ENCODE peak calls at places on chromosomes 11 and 22, in nine cellular contexts. C is A673; B is cardiac muscle cell; R is A549; K is HFF-Myc; Y is activated CD8-positive, alpha-beta T cell treated with anti-CD3 and anti-CD28 coated beads for 36 hours; P is stomach; Q is breast epithelium; Z is fibroblast of mammary gland. O is an unnamed sample.

GRCh38 chr11:92455221-92455790 is 230.7 kb downstream of the FAT3 start:
- DNase-seq in C (no peak), B (no peak), R (no peak), K (no peak), Y (no peak), P (no peak), Q (no peak), Z (no peak), O (no peak)

GRCh38 chr11:133202816-133203215 is 329.5 kb downstream of the OPCML start:
- DNase-seq in C (no peak), B (no peak), R (no peak), K (no peak), Y (no peak), P (no peak), Q (no peak), Z (no peak), O (no peak)

GRCh38 chr22:38295339-38295738 is 21.9 kb downstream of the CSNK1E start:
- DNase-seq in C (no peak), B (no peak), R (no peak), K (no peak), Y (no peak), P (no peak), Q (no peak), Z (no peak), O (no peak)

GRCh38 chr11:12139144-12139881 is 28.9 kb downstream of the MICAL2 start:
- DNase-seq in C (no peak), B (peak), R (no peak), K (no peak), Y (no peak), P (no peak), Q (no peak), Z (peak), O (no peak)

GRCh38 chr22:37021710-37022482 is 2.4 kb downstream of the MPST start:
- DNase-seq in C (peak), B (peak), R (peak), K (no peak), Y (peak), P (peak), Q (no peak), Z (peak), O (peak)

GRCh38 chr11:92789761-92790160 is 179.7 kb upstream of the MTNR1B start:
- DNase-seq in C (no peak), B (no peak), R (no peak), K (no peak), Y (no peak), P (no peak), Q (no peak), Z (no peak), O (no peak)

GRCh38 chr11:132999031-132999430 is 533.3 kb downstream of the OPCML start:
- DNase-seq in C (peak), B (no peak), R (no peak), K (no peak), Y (no peak), P (no peak), Q (no peak), Z (no peak), O (no peak)

GRCh38 chr11:19276859-19277808 is 36.4 kb upstream of the E2F8 start:
- DNase-seq in C (no peak), B (peak), R (peak), K (no peak), Y (no peak), P (peak), Q (no peak), Z (peak), O (no peak)

GRCh38 chr11:44568706-44569473 is 3.4 kb downstream of the CD82 start:
- DNase-seq in C (peak), B (peak), R (peak), K (peak), Y (peak), P (peak), Q (peak), Z (peak), O (peak)

GRCh38 chr11:1293619-1294015 is 15.8 kb downstream of the TOLLIP start:
- DNase-seq in C (no peak), B (no peak), R (peak), K (no peak), Y (peak), P (peak), Q (no peak), Z (no peak), O (no peak)

GRCh38 chr11:94926698-94927237 is 46.6 kb downstream of the CWC15 start:
- DNase-seq in C (peak), B (peak), R (peak), K (peak), Y (no peak), P (peak), Q (peak), Z (peak), O (no peak)

GRCh38 chr11:69703711-69704507 is at the start of gene FGF19:
- DNase-seq in C (no peak), B (no peak), R (no peak), K (no peak), Y (peak), P (no peak), Q (no peak), Z (no peak), O (no peak)

GRCh38 chr11:110446594-110446993 is 16.8 kb downstream of the FDX1 start:
- DNase-seq in C (no peak), B (no peak), R (no peak), K (no peak), Y (no peak), P (no peak), Q (no peak), Z (no peak), O (no peak)

GRCh38 chr11:6850526-6850925 is 5.0 kb downstream of the OR10A5 start:
- DNase-seq in C (no peak), B (no peak), R (no peak), K (no peak), Y (no peak), P (no peak), Q (no peak), Z (no peak), O (no peak)

GRCh38 chr11:86938900-86939880 is 16.0 kb downstream of the FZD4 start:
- DNase-seq in C (peak), B (peak), R (peak), K (no peak), Y (no peak), P (no peak), Q (no peak), Z (peak), O (no peak)

GRCh38 chr11:102139081-102139498 is 28.8 kb downstream of the YAP1 start:
- DNase-seq in C (peak), B (peak), R (no peak), K (no peak), Y (no peak), P (no peak), Q (no peak), Z (peak), O (no peak)

GRCh38 chr11:8702598-8702915 is 20.0 kb downstream of the RPL27A start:
- DNase-seq in C (no peak), B (no peak), R (no peak), K (no peak), Y (no peak), P (no peak), Q (no peak), Z (no peak), O (no peak)

GRCh38 chr22:30444632-30445437 is 19.3 kb downstream of the MTFP1 start:
- DNase-seq in C (peak), B (peak), R (peak), K (no peak), Y (peak), P (peak), Q (no peak), Z (peak), O (peak)

GRCh38 chr22:27927608-27928007 is 8.6 kb upstream of the PITPNB start:
- DNase-seq in C (no peak), B (no peak), R (no peak), K (no peak), Y (no peak), P (no peak), Q (no peak), Z (no peak), O (no peak)

GRCh38 chr22:39236321-39237275 is 8.2 kb downstream of the PDGFB start:
- DNase-seq in C (no peak), B (peak), R (no peak), K (no peak), Y (peak), P (peak), Q (no peak), Z (no peak), O (peak)

GRCh38 chr11:115408036-115408911 is 95.9 kb downstream of the CADM1 start:
- DNase-seq in C (no peak), B (no peak), R (no peak), K (no peak), Y (no peak), P (no peak), Q (no peak), Z (no peak), O (no peak)

GRCh38 chr22:46857142-46857825 is 94.8 kb downstream of the TBC1D22A start:
- DNase-seq in C (no peak), B (no peak), R (no peak), K (no peak), Y (no peak), P (no peak), Q (no peak), Z (no peak), O (no peak)

GRCh38 chr11:46680815-46681214 is 19.6 kb downstream of the ARHGAP1 start:
- DNase-seq in C (no peak), B (no peak), R (no peak), K (no peak), Y (no peak), P (no peak), Q (no peak), Z (no peak), O (no peak)

GRCh38 chr11:116895053-116895757 is 57.8 kb upstream of the APOA1 start:
- DNase-seq in C (no peak), B (peak), R (peak), K (no peak), Y (peak), P (no peak), Q (no peak), Z (no peak), O (no peak)

GRCh38 chr11:1529774-1530173 is 42.3 kb downstream of the DUSP8 start:
- DNase-seq in C (no peak), B (no peak), R (no peak), K (no peak), Y (no peak), P (no peak), Q (no peak), Z (no peak), O (no peak)

GRCh38 chr22:36405221-36405631 is 17.5 kb upstream of the MYH9 start:
- DNase-seq in C (no peak), B (no peak), R (no peak), K (no peak), Y (peak), P (no peak), Q (no peak), Z (no peak), O (peak)

GRCh38 chr11:47617417-47617809 is 23.2 kb upstream of the C1QTNF4 start:
- DNase-seq in C (no peak), B (peak), R (no peak), K (no peak), Y (no peak), P (no peak), Q (no peak), Z (peak), O (no peak)

GRCh38 chr11:125980421-125980820 is 34.6 kb downstream of the VSIG10L2 start:
- DNase-seq in C (peak), B (no peak), R (no peak), K (no peak), Y (no peak), P (no peak), Q (no peak), Z (no peak), O (peak)
- TF ChIP-seq CTCF in C (no peak), B (no peak), R (no peak), K (no peak), Y (no peak), P (no peak), Q (no peak), Z (no peak), O (no peak)

GRCh38 chr22:22030493-22031182 is 48.1 kb upstream of the TOP3B start:
- DNase-seq in C (no peak), B (peak), R (peak), K (no peak), Y (peak), P (no peak), Q (no peak), Z (no peak), O (no peak)
- TF ChIP-seq CTCF in C (peak), B (peak), R (no peak), K (no peak), Y (no peak), P (no peak), Q (no peak), Z (peak), O (peak)

GRCh38 chr11:35802221-35802620 is 139.6 kb downstream of the TRIM44 start:
- DNase-seq in C (no peak), B (no peak), R (no peak), K (no peak), Y (no peak), P (no peak), Q (no peak), Z (no peak), O (no peak)

GRCh38 chr11:35798423-35798822 is 135.8 kb downstream of the TRIM44 start:
- DNase-seq in C (no peak), B (no peak), R (no peak), K (no peak), Y (no peak), P (no peak), Q (no peak), Z (peak), O (no peak)

GRCh38 chr11:35798983-35799382 is 136.4 kb downstream of the TRIM44 start:
- DNase-seq in C (no peak), B (no peak), R (no peak), K (no peak), Y (no peak), P (no peak), Q (no peak), Z (no peak), O (no peak)

GRCh38 chr11:35800970-35801953 is 138.7 kb downstream of the TRIM44 start:
- DNase-seq in C (no peak), B (no peak), R (no peak), K (no peak), Y (no peak), P (no peak), Q (no peak), Z (no peak), O (no peak)

DNA sequence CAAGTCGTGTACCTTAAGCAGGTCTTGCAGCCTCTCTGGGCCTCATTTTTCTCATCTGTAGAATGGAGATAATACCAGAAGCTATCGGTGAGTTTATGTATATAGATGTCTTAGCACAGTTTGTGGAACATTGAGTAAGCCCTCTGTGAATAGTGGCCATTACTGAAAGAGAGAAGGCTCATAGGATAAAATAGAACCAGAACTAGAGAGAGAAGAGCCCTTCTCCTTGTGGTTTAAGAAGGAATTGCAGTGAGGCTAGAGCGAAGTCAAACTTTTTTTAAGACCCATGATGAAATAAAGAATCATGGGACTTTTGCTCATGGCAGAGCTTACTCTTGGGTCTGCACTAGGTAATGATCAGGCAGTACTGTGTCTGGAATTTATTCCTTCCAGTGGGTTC is 137.1 kb downstream of the TRIM44 start:
- DNase-seq in C (no peak), B (no peak), R (no peak), K (no peak), Y (no peak), P (no peak), Q (no peak), Z (no peak), O (no peak)
- TF ChIP-seq CTCF in C (peak), B (peak), R (no peak), K (no peak), Y (peak), P (no peak), Q (no peak), Z (peak), O (peak)

GRCh38 chr22:20551805-20552449 is 44.5 kb downstream of the MED15 start:
- DNase-seq in C (peak), B (peak), R (no peak), K (no peak), Y (peak), P (no peak), Q (no peak), Z (no peak), O (no peak)
- TF ChIP-seq CTCF in C (peak), B (no peak), R (no peak), K (peak), Y (peak), P (no peak), Q (peak), Z (peak), O (no peak)

GRCh38 chr11:14264966-14265365 is 94.0 kb downstream of the RRAS2 start:
- DNase-seq in C (no peak), B (no peak), R (no peak), K (no peak), Y (no peak), P (no peak), Q (no peak), Z (no peak), O (no peak)
- TF ChIP-seq CTCF in C (no peak), B (no peak), R (no peak), K (no peak), Y (no peak), P (no peak), Q (no peak), Z (no peak), O (no peak)

DNA sequence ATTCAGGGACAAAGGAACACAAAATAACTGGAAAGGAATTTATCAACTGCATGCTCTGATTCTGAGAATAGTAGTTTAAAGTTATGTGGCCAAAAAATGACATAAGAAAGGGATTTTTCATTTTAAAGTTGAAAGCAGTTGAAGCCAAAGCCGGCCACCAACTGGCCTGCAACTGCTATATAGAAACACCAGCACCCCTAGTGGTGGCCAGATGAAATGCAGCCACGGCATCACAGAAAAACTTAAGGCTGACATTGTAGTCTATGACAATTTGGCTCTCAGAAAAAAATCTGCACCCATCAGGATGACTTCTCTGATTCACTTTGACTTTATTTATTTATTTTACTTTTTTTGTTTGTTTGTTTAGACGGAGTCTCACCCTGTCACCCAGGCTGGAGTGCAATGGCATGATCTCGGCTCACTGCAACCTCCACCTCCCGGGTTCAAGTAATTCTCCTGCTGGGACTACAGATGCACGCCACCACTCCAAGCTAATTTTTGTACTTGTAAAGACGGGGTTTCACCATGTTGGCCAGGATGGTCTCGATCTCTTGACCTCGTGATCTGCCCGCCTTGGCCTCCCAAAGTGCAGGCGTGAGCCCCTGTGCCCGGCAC is 59.2 kb downstream of the SLC35F2 start:
- DNase-seq in C (peak), B (peak), R (peak), K (peak), Y (peak), P (peak), Q (peak), Z (peak), O (peak)
- TF ChIP-seq CTCF in C (peak), B (peak), R (peak), K (peak), Y (peak), P (peak), Q (peak), Z (peak), O (peak)

GRCh38 chr11:66638177-66639065 is at the start of gene RBM4:
- DNase-seq in C (peak), B (peak), R (peak), K (peak), Y (peak), P (peak), Q (peak), Z (peak), O (peak)
- TF ChIP-seq CTCF in C (no peak), B (peak), R (peak), K (no peak), Y (no peak), P (no peak), Q (peak), Z (no peak), O (peak)

GRCh38 chr11:2708151-2708581 is 8.4 kb upstream of the KCNQ1OT1 start:
- DNase-seq in C (no peak), B (peak), R (no peak), K (no peak), Y (no peak), P (no peak), Q (peak), Z (no peak), O (no peak)
- TF ChIP-seq CTCF in C (no peak), B (no peak), R (no peak), K (no peak), Y (no peak), P (no peak), Q (no peak), Z (no peak), O (no peak)